ENCODE peak calls at places on chromosomes 16 and 17, in seven cellular contexts. One of them, this sample, is unnamed.

GRCh38 chr17:69031839-69032238 is 28.9 kb downstream of the ABCA9 start:
- DNase-seq in K562: no peak
- DNase-seq in cardiac muscle cell: no peak
- DNase-seq in breast epithelium: no peak
- DNase-seq in adrenal gland: no peak
- DNase-seq in GM23248: no peak
- DNase-seq in A549: no peak
- DNase-seq in this sample: no peak

GRCh38 chr17:4148611-4149308 is 5.8 kb downstream of the CYB5D2 start:
- DNase-seq in adrenal gland: no peak
- DNase-seq in GM23248: no peak
- DNase-seq in K562: no peak
- DNase-seq in breast epithelium: no peak
- DNase-seq in A549: no peak
- DNase-seq in cardiac muscle cell: no peak
- DNase-seq in this sample: no peak

GRCh38 chr16:49000594-49000993 is 281.0 kb downstream of the CBLN1 start:
- DNase-seq in GM23248: no peak
- DNase-seq in cardiac muscle cell: no peak
- DNase-seq in adrenal gland: no peak
- DNase-seq in A549: no peak
- DNase-seq in breast epithelium: no peak
- DNase-seq in K562: peak; percentile 43
- DNase-seq in this sample: no peak

GRCh38 chr17:22517716-22518115 is 825.4 kb downstream of the KCNJ18 start:
- DNase-seq in K562: peak; percentile 14
- DNase-seq in adrenal gland: no peak
- DNase-seq in A549: no peak
- DNase-seq in cardiac muscle cell: no peak
- DNase-seq in GM23248: no peak
- DNase-seq in breast epithelium: no peak
- DNase-seq in this sample: no peak

GRCh38 chr17:43645765-43646481 is 15.8 kb downstream of the MEOX1 start:
- DNase-seq in adrenal gland: peak; percentile 58
- DNase-seq in cardiac muscle cell: peak; percentile 81
- DNase-seq in A549: no peak
- DNase-seq in GM23248: peak; percentile 71
- DNase-seq in breast epithelium: peak; percentile 53
- DNase-seq in K562: no peak
- DNase-seq in this sample: no peak

GRCh38 chr16:69889295-69889964 is 61.7 kb upstream of the CLEC18A start:
- DNase-seq in GM23248: no peak
- DNase-seq in cardiac muscle cell: no peak
- DNase-seq in K562: no peak
- DNase-seq in A549: no peak
- DNase-seq in breast epithelium: no peak
- DNase-seq in adrenal gland: no peak
- DNase-seq in this sample: no peak

GRCh38 chr16:80540516-80541305 is at the start of gene DYNLRB2:
- DNase-seq in A549: peak; percentile 86
- DNase-seq in breast epithelium: peak; percentile 91
- DNase-seq in GM23248: peak; percentile 98
- DNase-seq in adrenal gland: peak; percentile 92
- DNase-seq in K562: peak; percentile 80
- DNase-seq in cardiac muscle cell: peak; percentile 96
- DNase-seq in this sample: peak; percentile 91

GRCh38 chr16:69712277-69712676 is 14.1 kb downstream of the NQO1 start:
- DNase-seq in cardiac muscle cell: no peak
- DNase-seq in breast epithelium: peak; percentile 11
- DNase-seq in A549: no peak
- DNase-seq in adrenal gland: no peak
- DNase-seq in GM23248: no peak
- DNase-seq in K562: no peak
- DNase-seq in this sample: no peak

GRCh38 chr17:28951428-28951990 is at the start of gene PHF12:
- DNase-seq in K562: peak; percentile 96
- DNase-seq in GM23248: peak; percentile 100
- DNase-seq in cardiac muscle cell: peak; percentile 100
- DNase-seq in adrenal gland: peak; percentile 100
- DNase-seq in breast epithelium: peak; percentile 100
- DNase-seq in A549: peak; percentile 100
- DNase-seq in this sample: peak; percentile 98

GRCh38 chr17:28961391-28961790 is 10.1 kb upstream of the PHF12 start:
- DNase-seq in adrenal gland: no peak
- DNase-seq in A549: no peak
- DNase-seq in cardiac muscle cell: no peak
- DNase-seq in GM23248: no peak
- DNase-seq in breast epithelium: no peak
- DNase-seq in K562: no peak
- DNase-seq in this sample: no peak

GRCh38 chr17:54840885-54841614 is 59.6 kb upstream of the TOM1L1 start:
- DNase-seq in breast epithelium: no peak
- DNase-seq in K562: no peak
- DNase-seq in GM23248: no peak
- DNase-seq in A549: no peak
- DNase-seq in cardiac muscle cell: no peak
- DNase-seq in adrenal gland: no peak
- DNase-seq in this sample: no peak

GRCh38 chr17:7587831-7588230 is 2.1 kb downstream of the SOX15 start:
- DNase-seq in A549: no peak
- DNase-seq in GM23248: no peak
- DNase-seq in adrenal gland: no peak
- DNase-seq in K562: no peak
- DNase-seq in breast epithelium: no peak
- DNase-seq in cardiac muscle cell: no peak
- DNase-seq in this sample: no peak
- H3K4me1 ChIP-seq in A549: peaks cover 42% of the 10 kb centered on the region
- H3K4me1 ChIP-seq in GM23248: peaks cover 50% of the 10 kb centered on the region
- H3K4me1 ChIP-seq in adrenal gland: peaks cover 28% of the 10 kb centered on the region
- H3K4me1 ChIP-seq in K562: peaks cover 33% of the 10 kb centered on the region
- H3K4me1 ChIP-seq in breast epithelium: peaks cover 6% of the 10 kb centered on the region
- H3K4me1 ChIP-seq in cardiac muscle cell: peaks cover 12% of the 10 kb centered on the region
- H3K4me1 ChIP-seq in this sample: peaks cover 16% of the 10 kb centered on the region

GRCh38 chr17:50722746-50723145 is 3.3 kb downstream of the LUC7L3 start:
- DNase-seq in cardiac muscle cell: no peak
- DNase-seq in K562: no peak
- DNase-seq in A549: no peak
- DNase-seq in breast epithelium: no peak
- DNase-seq in GM23248: peak; percentile 30
- DNase-seq in adrenal gland: no peak
- DNase-seq in this sample: no peak
- H3K4me1 ChIP-seq in cardiac muscle cell: peaks cover 39% of the 10 kb centered on the region
- H3K4me1 ChIP-seq in K562: peaks cover 11% of the 10 kb centered on the region
- H3K4me1 ChIP-seq in A549: peaks cover 58% of the 10 kb centered on the region
- H3K4me1 ChIP-seq in breast epithelium: no peaks in the 10 kb centered on the region
- H3K4me1 ChIP-seq in GM23248: peaks cover 20% of the 10 kb centered on the region
- H3K4me1 ChIP-seq in adrenal gland: peaks cover 65% of the 10 kb centered on the region
- H3K4me1 ChIP-seq in this sample: no peaks in the 10 kb centered on the region

DNA sequence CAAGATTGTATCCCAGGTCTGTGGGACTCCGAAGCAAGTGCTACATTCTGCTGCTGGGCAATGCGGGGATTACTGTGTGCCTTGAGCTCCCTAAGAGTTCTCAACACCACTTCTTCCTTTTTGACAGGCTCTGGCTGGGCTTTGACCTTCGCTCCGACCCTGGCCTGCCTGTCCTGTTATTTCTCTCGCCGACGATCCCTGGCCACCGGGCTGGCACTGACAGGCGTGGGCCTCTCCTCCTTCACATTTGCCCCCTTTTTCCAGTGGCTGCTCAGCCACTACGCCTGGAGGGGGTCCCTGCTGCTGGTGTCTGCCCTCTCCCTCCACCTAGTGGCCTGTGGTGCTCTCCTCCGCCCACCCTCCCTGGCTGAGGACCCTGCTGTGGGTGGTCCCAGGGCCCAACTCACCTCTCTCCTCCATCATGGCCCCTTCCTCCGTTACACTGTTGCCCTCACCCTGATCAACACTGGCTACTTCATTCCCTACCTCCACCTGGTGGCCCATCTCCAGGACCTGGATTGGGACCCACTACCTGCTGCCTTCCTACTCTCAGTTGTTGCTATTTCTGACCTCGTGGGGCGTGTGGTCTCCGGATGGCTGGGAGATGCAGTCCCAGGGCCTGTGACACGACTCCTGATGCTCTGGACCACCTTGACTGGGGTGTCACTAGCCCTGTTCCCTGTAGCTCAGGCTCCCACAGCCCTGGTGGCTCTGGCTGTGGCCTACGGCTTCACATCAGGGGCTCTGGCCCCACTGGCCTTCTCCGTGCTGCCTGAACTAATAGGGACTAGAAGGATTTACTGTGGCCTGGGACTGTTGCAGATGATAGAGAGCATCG is 2.4 kb downstream of the SLC16A13 start:
- DNase-seq in A549: no peak
- DNase-seq in breast epithelium: no peak
- DNase-seq in cardiac muscle cell: no peak
- DNase-seq in K562: no peak
- DNase-seq in adrenal gland: no peak
- DNase-seq in GM23248: no peak
- DNase-seq in this sample: no peak
- H3K4me1 ChIP-seq in A549: peaks cover 16% of the 10 kb centered on the region
- H3K4me1 ChIP-seq in breast epithelium: peaks cover 13% of the 10 kb centered on the region
- H3K4me1 ChIP-seq in cardiac muscle cell: peaks cover 16% of the 10 kb centered on the region
- H3K4me1 ChIP-seq in K562: peaks cover 11% of the 10 kb centered on the region
- H3K4me1 ChIP-seq in adrenal gland: peaks cover 21% of the 10 kb centered on the region
- H3K4me1 ChIP-seq in GM23248: peaks cover 9% of the 10 kb centered on the region
- H3K4me1 ChIP-seq in this sample: peaks cover 9% of the 10 kb centered on the region

GRCh38 chr17:77315551-77316190 is 174.9 kb downstream of the SEC14L1 start:
- DNase-seq in cardiac muscle cell: peak; percentile 21
- DNase-seq in GM23248: no peak
- DNase-seq in A549: no peak
- DNase-seq in K562: no peak
- DNase-seq in adrenal gland: peak; percentile 39
- DNase-seq in breast epithelium: no peak
- DNase-seq in this sample: no peak

GRCh38 chr17:77318021-77318420 is 177.3 kb downstream of the SEC14L1 start:
- DNase-seq in A549: no peak
- DNase-seq in cardiac muscle cell: no peak
- DNase-seq in GM23248: no peak
- DNase-seq in K562: no peak
- DNase-seq in adrenal gland: no peak
- DNase-seq in breast epithelium: no peak
- DNase-seq in this sample: no peak

GRCh38 chr17:77316191-77316641 is 175.4 kb downstream of the SEC14L1 start:
- DNase-seq in adrenal gland: peak; percentile 90
- DNase-seq in A549: no peak
- DNase-seq in breast epithelium: peak; percentile 62
- DNase-seq in K562: no peak
- DNase-seq in GM23248: peak; percentile 91
- DNase-seq in cardiac muscle cell: peak; percentile 76
- DNase-seq in this sample: peak; percentile 39

GRCh38 chr17:77316651-77317050 is 175.9 kb downstream of the SEC14L1 start:
- DNase-seq in K562: no peak
- DNase-seq in cardiac muscle cell: no peak
- DNase-seq in GM23248: no peak
- DNase-seq in adrenal gland: no peak
- DNase-seq in breast epithelium: no peak
- DNase-seq in A549: no peak
- DNase-seq in this sample: no peak

GRCh38 chr17:77317091-77317519 is 176.3 kb downstream of the SEC14L1 start:
- DNase-seq in adrenal gland: no peak
- DNase-seq in breast epithelium: no peak
- DNase-seq in A549: no peak
- DNase-seq in cardiac muscle cell: no peak
- DNase-seq in K562: no peak
- DNase-seq in GM23248: no peak
- DNase-seq in this sample: no peak
- H3K4me1 ChIP-seq in adrenal gland: peaks cover 56% of the 10 kb centered on the region
- H3K4me1 ChIP-seq in breast epithelium: peaks cover 19% of the 10 kb centered on the region
- H3K4me1 ChIP-seq in A549: peaks cover 62% of the 10 kb centered on the region
- H3K4me1 ChIP-seq in cardiac muscle cell: peaks cover 27% of the 10 kb centered on the region
- H3K4me1 ChIP-seq in K562: peaks cover 11% of the 10 kb centered on the region
- H3K4me1 ChIP-seq in GM23248: peaks cover 35% of the 10 kb centered on the region
- H3K4me1 ChIP-seq in this sample: peaks cover 53% of the 10 kb centered on the region

GRCh38 chr17:17041018-17041521 is 1.2 kb upstream of the MPRIP start:
- DNase-seq in GM23248: peak; percentile 88
- DNase-seq in breast epithelium: no peak
- DNase-seq in A549: no peak
- DNase-seq in adrenal gland: peak; percentile 54
- DNase-seq in cardiac muscle cell: no peak
- DNase-seq in K562: peak; percentile 36
- DNase-seq in this sample: no peak

GRCh38 chr17:17042381-17042736 is at the start of gene MPRIP:
- DNase-seq in GM23248: no peak
- DNase-seq in K562: no peak
- DNase-seq in A549: no peak
- DNase-seq in adrenal gland: no peak
- DNase-seq in breast epithelium: no peak
- DNase-seq in cardiac muscle cell: no peak
- DNase-seq in this sample: no peak

GRCh38 chr17:17042851-17043667 is 802 bp downstream of the MPRIP start:
- DNase-seq in A549: no peak
- DNase-seq in K562: no peak
- DNase-seq in breast epithelium: no peak
- DNase-seq in cardiac muscle cell: peak; percentile 38
- DNase-seq in GM23248: peak; percentile 82
- DNase-seq in adrenal gland: peak; percentile 36
- DNase-seq in this sample: no peak

GRCh38 chr17:17039911-17040310 is 2.3 kb upstream of the MPRIP start:
- DNase-seq in breast epithelium: no peak
- DNase-seq in cardiac muscle cell: no peak
- DNase-seq in adrenal gland: no peak
- DNase-seq in GM23248: no peak
- DNase-seq in A549: no peak
- DNase-seq in K562: no peak
- DNase-seq in this sample: no peak

GRCh38 chr17:17041571-17042380 is 481 bp upstream of the MPRIP start:
- DNase-seq in adrenal gland: peak; percentile 100
- DNase-seq in A549: peak; percentile 97
- DNase-seq in GM23248: peak; percentile 97
- DNase-seq in breast epithelium: peak; percentile 98
- DNase-seq in K562: peak; percentile 97
- DNase-seq in cardiac muscle cell: peak; percentile 99
- DNase-seq in this sample: peak; percentile 87
- H3K4me1 ChIP-seq in adrenal gland: peaks cover 45% of the 10 kb centered on the region
- H3K4me1 ChIP-seq in A549: peaks cover 47% of the 10 kb centered on the region
- H3K4me1 ChIP-seq in GM23248: peaks cover 32% of the 10 kb centered on the region
- H3K4me1 ChIP-seq in breast epithelium: no peaks in the 10 kb centered on the region
- H3K4me1 ChIP-seq in K562: peaks cover 29% of the 10 kb centered on the region
- H3K4me1 ChIP-seq in cardiac muscle cell: peaks cover 19% of the 10 kb centered on the region
- H3K4me1 ChIP-seq in this sample: peaks cover 2% of the 10 kb centered on the region

DNA sequence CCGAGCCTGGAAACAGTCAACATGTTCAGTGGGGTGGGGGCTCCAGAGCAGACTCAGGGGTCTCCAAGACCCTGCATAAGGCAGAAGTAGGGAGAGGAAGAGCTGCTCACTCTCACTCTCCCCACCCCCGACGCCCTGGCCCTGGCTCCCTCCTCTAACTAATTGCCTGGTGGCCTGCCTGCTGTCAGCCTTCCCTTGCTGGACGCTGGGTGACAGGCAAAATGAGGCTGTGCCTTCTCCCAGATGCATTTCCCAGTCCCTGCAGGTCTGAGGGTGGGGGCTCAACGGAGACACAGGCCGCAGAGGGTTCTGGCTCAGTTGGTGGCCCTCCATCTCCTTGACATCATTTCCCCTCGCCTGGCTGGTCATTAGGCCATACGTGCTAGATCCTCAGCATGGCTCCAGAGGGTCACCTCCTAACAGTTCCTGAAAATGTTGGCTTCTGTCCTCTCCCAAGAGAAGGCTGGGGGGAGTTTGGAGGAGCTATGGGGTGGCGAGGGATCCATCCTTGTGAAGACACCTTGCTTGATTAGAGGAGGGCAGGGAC is 1.4 kb downstream of the FMNL1 start:
- DNase-seq in GM23248: no peak
- DNase-seq in adrenal gland: no peak
- DNase-seq in A549: no peak
- DNase-seq in cardiac muscle cell: no peak
- DNase-seq in K562: no peak
- DNase-seq in breast epithelium: no peak
- DNase-seq in this sample: no peak
- H3K4me1 ChIP-seq in GM23248: peaks cover 18% of the 10 kb centered on the region
- H3K4me1 ChIP-seq in adrenal gland: peaks cover 14% of the 10 kb centered on the region
- H3K4me1 ChIP-seq in A549: peaks cover 77% of the 10 kb centered on the region
- H3K4me1 ChIP-seq in cardiac muscle cell: peaks cover 4% of the 10 kb centered on the region
- H3K4me1 ChIP-seq in K562: peaks cover 54% of the 10 kb centered on the region
- H3K4me1 ChIP-seq in breast epithelium: peaks cover 6% of the 10 kb centered on the region
- H3K4me1 ChIP-seq in this sample: peaks cover 25% of the 10 kb centered on the region